ENCODE peak calls at places on chromosomes 16 and 17, in eight cellular contexts. Y, N, H, B, L, U, D and W are unnamed samples.

GRCh38 chr16:67277999-67278772 is 1.1 kb upstream of the PLEKHG4 start:
- DNase-seq in Y (peak; percentile 38), N (no peak), H (peak; percentile 84), B (peak; percentile 48), L (no peak), U (peak; percentile 72), D (no peak), W (no peak)

GRCh38 chr17:39625198-39625769 is 1.5 kb upstream of the PPP1R1B start:
- DNase-seq in Y (no peak), N (no peak), H (no peak), B (no peak), L (peak; percentile 8), U (no peak), D (no peak), W (no peak)

GRCh38 chr17:48068491-48068961 is 20.4 kb downstream of the NFE2L1 start:
- DNase-seq in Y (peak; percentile 56), N (no peak), H (peak; percentile 73), B (no peak), L (no peak), U (peak; percentile 51), D (no peak), W (no peak)

GRCh38 chr17:2093349-2093748 is 38.4 kb downstream of the HIC1 start:
- DNase-seq in Y (no peak), N (peak; percentile 57), H (no peak), B (no peak), L (peak; percentile 48), U (no peak), D (no peak), W (no peak)

GRCh38 chr17:76873856-76874255 is 5.7 kb downstream of the MGAT5B start:
- DNase-seq in Y (peak; percentile 16), N (no peak), H (peak; percentile 60), B (no peak), L (no peak), U (no peak), D (no peak), W (no peak)

GRCh38 chr17:64345691-64346376 is 44.8 kb downstream of the PECAM1 start:
- DNase-seq in Y (no peak), N (no peak), H (no peak), B (peak; percentile 59), L (no peak), U (no peak), D (no peak), W (no peak)

GRCh38 chr17:6047966-6048365 is 22.2 kb upstream of the WSCD1 start:
- DNase-seq in Y (no peak), N (no peak), H (peak; percentile 34), B (no peak), L (no peak), U (no peak), D (no peak), W (no peak)

GRCh38 chr17:78332991-78333390 is 26.9 kb downstream of the SOCS3 start:
- DNase-seq in Y (no peak), N (no peak), H (no peak), B (no peak), L (no peak), U (no peak), D (no peak), W (no peak)

GRCh38 chr16:25110392-25110947 is 1.1 kb upstream of the LCMT1 start:
- DNase-seq in Y (peak; percentile 14), N (no peak), H (no peak), B (no peak), L (no peak), U (no peak), D (no peak), W (no peak)

DNA sequence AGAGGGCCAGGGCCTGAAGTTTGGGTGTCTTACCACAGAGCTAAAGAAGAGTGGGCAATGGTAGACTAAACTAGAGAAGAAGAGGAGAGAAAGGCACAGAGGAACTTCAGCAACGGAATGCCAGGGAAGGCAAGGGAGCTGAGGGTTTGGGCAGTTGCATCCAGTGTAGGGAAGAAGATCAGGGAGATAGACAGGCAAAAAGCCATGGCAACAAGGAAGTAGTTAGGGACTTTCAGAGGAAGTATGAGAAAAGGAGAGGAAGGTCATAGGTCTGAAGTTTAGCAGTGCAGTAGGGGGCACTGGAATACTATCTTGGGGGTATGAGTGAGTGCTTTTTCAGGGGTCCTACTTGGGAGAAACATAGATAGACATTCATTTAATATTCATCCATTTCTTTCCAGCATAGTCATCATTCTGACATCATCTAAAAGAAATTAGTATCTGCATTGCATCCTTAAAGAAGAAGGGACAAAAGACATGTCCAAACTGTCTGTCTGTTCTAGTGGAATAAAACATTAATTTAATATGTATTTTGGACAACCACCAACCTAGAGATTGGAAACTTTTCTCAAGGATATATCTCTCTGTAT is 2.2 kb upstream of the NF1 start:
- DNase-seq in Y (no peak), N (no peak), H (no peak), B (no peak), L (no peak), U (no peak), D (no peak), W (no peak)
- TF ChIP-seq CTCF in Y (no peak), N (no peak), H (no peak), B (no peak), L (no peak), U (no peak), D (no peak), W (no peak)

GRCh38 chr16:75307506-75307905 is 56.1 kb upstream of the BCAR1 start:
- DNase-seq in Y (no peak), N (no peak), H (no peak), B (no peak), L (no peak), U (no peak), D (no peak), W (no peak)

GRCh38 chr16:75306102-75306762 is 54.8 kb upstream of the BCAR1 start:
- DNase-seq in Y (no peak), N (peak; percentile 54), H (no peak), B (no peak), L (peak; percentile 50), U (peak; percentile 20), D (no peak), W (no peak)

GRCh38 chr16:75301804-75302203 is 50.4 kb upstream of the BCAR1 start:
- DNase-seq in Y (no peak), N (no peak), H (peak; percentile 57), B (no peak), L (no peak), U (no peak), D (no peak), W (no peak)

GRCh38 chr16:75305364-75306101 is 54.1 kb upstream of the BCAR1 start:
- DNase-seq in Y (peak; percentile 100), N (peak; percentile 87), H (peak; percentile 100), B (peak; percentile 82), L (peak; percentile 89), U (peak; percentile 98), D (peak; percentile 92), W (no peak)

GRCh38 chr16:75304521-75305363 is 53.3 kb upstream of the BCAR1 start:
- DNase-seq in Y (peak; percentile 94), N (peak; percentile 89), H (peak; percentile 97), B (peak; percentile 57), L (peak; percentile 83), U (peak; percentile 19), D (peak; percentile 62), W (no peak)
- TF ChIP-seq CTCF in Y (peak; percentile 15), N (peak; percentile 39), H (peak; percentile 28), B (no peak), L (no peak), U (no peak), D (no peak), W (no peak)

GRCh38 chr17:73466704-73467433 is 155.1 kb upstream of the CDC42EP4 start:
- DNase-seq in Y (no peak), N (no peak), H (no peak), B (no peak), L (no peak), U (no peak), D (no peak), W (no peak)
- TF ChIP-seq CTCF in Y (no peak), N (no peak), H (no peak), B (no peak), L (no peak), U (no peak), D (no peak), W (no peak)

GRCh38 chr17:75773121-75773807 is 8.3 kb upstream of the GALK1 start:
- DNase-seq in Y (no peak), N (no peak), H (no peak), B (no peak), L (peak; percentile 37), U (no peak), D (no peak), W (no peak)
- TF ChIP-seq CTCF in Y (no peak), N (no peak), H (no peak), B (no peak), L (no peak), U (no peak), D (no peak), W (no peak)

DNA sequence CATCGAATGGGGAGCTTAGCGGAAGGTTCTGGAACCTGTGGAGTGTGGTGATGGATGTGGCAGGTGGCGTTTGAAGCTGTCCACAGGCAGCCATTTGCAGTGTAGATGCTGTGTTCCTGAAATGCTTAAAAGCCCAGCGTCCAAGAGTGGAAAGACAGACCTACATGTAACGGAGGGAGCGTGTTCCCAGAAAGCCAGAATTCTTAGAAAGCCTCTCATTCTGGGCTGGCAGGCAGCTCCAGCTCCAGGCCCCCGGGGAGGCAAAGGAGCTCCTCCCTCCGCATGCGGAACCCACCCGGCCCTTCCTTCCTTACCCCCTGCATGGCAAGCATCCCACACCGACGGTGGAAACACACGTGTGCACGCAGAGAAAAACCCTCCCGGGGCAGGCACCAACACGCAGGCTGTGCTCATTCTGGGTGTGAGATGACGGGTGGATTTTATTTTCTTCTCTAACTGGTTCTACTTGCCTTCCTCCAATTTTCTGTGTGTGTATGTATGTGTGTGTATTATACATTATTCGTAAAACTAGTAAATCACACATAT is 22.0 kb downstream of the CARD14 start:
- DNase-seq in Y (no peak), N (no peak), H (no peak), B (no peak), L (no peak), U (no peak), D (peak; percentile 29), W (no peak)
- TF ChIP-seq CTCF in Y (no peak), N (no peak), H (no peak), B (no peak), L (no peak), U (no peak), D (no peak), W (no peak)